ENCODE peak calls at places on chromosome 17, in nine cellular contexts. One of them, this sample, is unnamed. For H3K4me1, the result is how much of the 10 kb centered on the place peaks cover.

GRCh38 chr17:17535957-17536356 is 39.8 kb upstream of the RASD1 start:
- DNase-seq in IMR-90: peak
- DNase-seq in fibroblast of lung: peak
- DNase-seq in aorta: peak
- DNase-seq in psoas muscle: peak
- DNase-seq in A549: peak
- DNase-seq in RWPE2: no peak
- DNase-seq in cardiac muscle cell: no peak
- DNase-seq in CD8-positive, alpha-beta T cell: no peak
- DNase-seq in this sample: no peak

GRCh38 chr17:55772086-55772485 is 21.2 kb downstream of the PCTP start:
- DNase-seq in IMR-90: no peak
- DNase-seq in fibroblast of lung: no peak
- DNase-seq in aorta: no peak
- DNase-seq in psoas muscle: no peak
- DNase-seq in A549: no peak
- DNase-seq in RWPE2: no peak
- DNase-seq in cardiac muscle cell: no peak
- DNase-seq in CD8-positive, alpha-beta T cell: no peak
- DNase-seq in this sample: no peak

GRCh38 chr17:19812407-19812806 is 55.3 kb downstream of the ULK2 start:
- DNase-seq in IMR-90: peak
- DNase-seq in fibroblast of lung: peak
- DNase-seq in aorta: no peak
- DNase-seq in psoas muscle: no peak
- DNase-seq in A549: no peak
- DNase-seq in RWPE2: no peak
- DNase-seq in cardiac muscle cell: peak
- DNase-seq in CD8-positive, alpha-beta T cell: no peak
- DNase-seq in this sample: peak

GRCh38 chr17:10172241-10172741 is 26.1 kb downstream of the GAS7 start:
- DNase-seq in IMR-90: peak
- DNase-seq in fibroblast of lung: peak
- DNase-seq in aorta: no peak
- DNase-seq in psoas muscle: no peak
- DNase-seq in A549: no peak
- DNase-seq in RWPE2: no peak
- DNase-seq in cardiac muscle cell: peak
- DNase-seq in CD8-positive, alpha-beta T cell: no peak
- DNase-seq in this sample: no peak

GRCh38 chr17:64732336-64733006 is 70.4 kb upstream of the SMURF2 start:
- DNase-seq in IMR-90: peak
- DNase-seq in fibroblast of lung: peak
- DNase-seq in aorta: peak
- DNase-seq in psoas muscle: peak
- DNase-seq in A549: peak
- DNase-seq in RWPE2: no peak
- DNase-seq in cardiac muscle cell: peak
- DNase-seq in CD8-positive, alpha-beta T cell: no peak
- DNase-seq in this sample: peak

GRCh38 chr17:29758255-29758654 is 135.5 kb upstream of the CORO6 start:
- DNase-seq in IMR-90: no peak
- DNase-seq in fibroblast of lung: no peak
- DNase-seq in aorta: no peak
- DNase-seq in psoas muscle: no peak
- DNase-seq in A549: no peak
- DNase-seq in RWPE2: no peak
- DNase-seq in cardiac muscle cell: no peak
- DNase-seq in CD8-positive, alpha-beta T cell: no peak
- DNase-seq in this sample: no peak

GRCh38 chr17:2707721-2708584 is 3.6 kb downstream of the CLUH start:
- DNase-seq in IMR-90: no peak
- DNase-seq in fibroblast of lung: peak
- DNase-seq in aorta: peak
- DNase-seq in psoas muscle: peak
- DNase-seq in A549: peak
- DNase-seq in RWPE2: no peak
- DNase-seq in cardiac muscle cell: no peak
- DNase-seq in CD8-positive, alpha-beta T cell: no peak
- DNase-seq in this sample: peak

GRCh38 chr17:52124561-52124960 is 34.0 kb downstream of the CA10 start:
- DNase-seq in IMR-90: no peak
- DNase-seq in fibroblast of lung: no peak
- DNase-seq in aorta: no peak
- DNase-seq in psoas muscle: no peak
- DNase-seq in A549: no peak
- DNase-seq in RWPE2: no peak
- DNase-seq in cardiac muscle cell: no peak
- DNase-seq in CD8-positive, alpha-beta T cell: no peak
- DNase-seq in this sample: no peak

GRCh38 chr17:78645421-78646295 is 68.5 kb upstream of the DNAH17 start:
- DNase-seq in IMR-90: peak
- DNase-seq in fibroblast of lung: peak
- DNase-seq in aorta: peak
- DNase-seq in psoas muscle: peak
- DNase-seq in A549: peak
- DNase-seq in RWPE2: no peak
- DNase-seq in cardiac muscle cell: peak
- DNase-seq in CD8-positive, alpha-beta T cell: peak
- DNase-seq in this sample: no peak

GRCh38 chr17:29066053-29066452 is 23.1 kb downstream of the PIPOX start:
- DNase-seq in IMR-90: no peak
- DNase-seq in fibroblast of lung: no peak
- DNase-seq in aorta: no peak
- DNase-seq in psoas muscle: no peak
- DNase-seq in A549: no peak
- DNase-seq in RWPE2: no peak
- DNase-seq in cardiac muscle cell: no peak
- DNase-seq in CD8-positive, alpha-beta T cell: no peak
- DNase-seq in this sample: peak

GRCh38 chr17:78925662-78926555 is 722 bp upstream of the TIMP2 start:
- DNase-seq in IMR-90: peak
- DNase-seq in fibroblast of lung: peak
- DNase-seq in aorta: peak
- DNase-seq in psoas muscle: peak
- DNase-seq in A549: no peak
- DNase-seq in RWPE2: no peak
- DNase-seq in cardiac muscle cell: peak
- DNase-seq in CD8-positive, alpha-beta T cell: no peak
- DNase-seq in this sample: peak

GRCh38 chr17:1111599-1112443 is 68.0 kb downstream of the ABR start:
- DNase-seq in IMR-90: no peak
- DNase-seq in fibroblast of lung: no peak
- DNase-seq in aorta: peak
- DNase-seq in psoas muscle: peak
- DNase-seq in A549: peak
- DNase-seq in RWPE2: no peak
- DNase-seq in cardiac muscle cell: peak
- DNase-seq in CD8-positive, alpha-beta T cell: no peak
- DNase-seq in this sample: no peak

GRCh38 chr17:57954421-57955182 is 610 bp downstream of the CUEDC1 start:
- DNase-seq in IMR-90: peak
- DNase-seq in fibroblast of lung: peak
- DNase-seq in aorta: peak
- DNase-seq in psoas muscle: peak
- DNase-seq in A549: peak
- DNase-seq in RWPE2: no peak
- DNase-seq in cardiac muscle cell: peak
- DNase-seq in CD8-positive, alpha-beta T cell: no peak
- DNase-seq in this sample: peak

GRCh38 chr17:29444589-29444988 is 54.4 kb downstream of the TAOK1 start:
- DNase-seq in IMR-90: peak
- DNase-seq in fibroblast of lung: peak
- DNase-seq in aorta: no peak
- DNase-seq in psoas muscle: no peak
- DNase-seq in A549: no peak
- DNase-seq in RWPE2: no peak
- DNase-seq in cardiac muscle cell: peak
- DNase-seq in CD8-positive, alpha-beta T cell: no peak
- DNase-seq in this sample: no peak

GRCh38 chr17:52106638-52107261 is 51.8 kb downstream of the CA10 start:
- DNase-seq in IMR-90: no peak
- DNase-seq in fibroblast of lung: peak
- DNase-seq in aorta: no peak
- DNase-seq in psoas muscle: no peak
- DNase-seq in A549: peak
- DNase-seq in RWPE2: no peak
- DNase-seq in cardiac muscle cell: peak
- DNase-seq in CD8-positive, alpha-beta T cell: no peak
- DNase-seq in this sample: peak

GRCh38 chr17:31446195-31446967 is 54.9 kb downstream of the RAB11FIP4 start:
- DNase-seq in IMR-90: no peak
- DNase-seq in fibroblast of lung: no peak
- DNase-seq in aorta: no peak
- DNase-seq in psoas muscle: no peak
- DNase-seq in A549: no peak
- DNase-seq in RWPE2: no peak
- DNase-seq in cardiac muscle cell: no peak
- DNase-seq in CD8-positive, alpha-beta T cell: no peak
- DNase-seq in this sample: no peak

GRCh38 chr17:6633263-6633662 is 7.2 kb downstream of the KIAA0753 start:
- DNase-seq in IMR-90: no peak
- DNase-seq in fibroblast of lung: no peak
- DNase-seq in aorta: no peak
- DNase-seq in psoas muscle: no peak
- DNase-seq in A549: no peak
- DNase-seq in RWPE2: no peak
- DNase-seq in cardiac muscle cell: no peak
- DNase-seq in CD8-positive, alpha-beta T cell: no peak
- DNase-seq in this sample: no peak

DNA sequence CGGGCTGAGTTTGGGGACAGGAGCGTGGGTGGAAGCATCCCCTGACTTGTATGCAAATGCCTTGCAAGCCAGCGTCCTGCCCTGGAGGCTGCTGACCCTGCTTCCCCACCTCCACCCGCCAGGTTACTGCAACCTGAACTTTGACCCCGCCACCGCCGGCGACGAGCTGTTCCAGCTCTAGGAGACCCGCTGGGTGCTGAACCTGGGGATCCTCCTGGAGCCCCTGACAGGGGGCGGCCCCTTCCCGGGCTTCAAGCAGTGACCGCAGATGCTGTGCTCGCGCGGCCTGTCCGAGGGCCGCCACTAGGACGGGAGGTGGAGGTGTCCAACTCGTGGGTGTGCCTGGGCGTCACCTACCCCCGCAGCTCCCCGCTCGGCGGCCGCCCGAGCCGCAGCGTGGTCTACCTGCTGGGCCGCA is 10.7 kb upstream of the SLC16A5 start:
- DNase-seq in IMR-90: no peak
- DNase-seq in fibroblast of lung: no peak
- DNase-seq in aorta: no peak
- DNase-seq in psoas muscle: no peak
- DNase-seq in A549: no peak
- DNase-seq in RWPE2: no peak
- DNase-seq in cardiac muscle cell: no peak
- DNase-seq in CD8-positive, alpha-beta T cell: no peak
- DNase-seq in this sample: no peak
- H3K27ac ChIP-seq in IMR-90: no peak
- H3K27ac ChIP-seq in fibroblast of lung: no peak
- H3K27ac ChIP-seq in aorta: no peak
- H3K27ac ChIP-seq in psoas muscle: peak
- H3K27ac ChIP-seq in A549: peak
- H3K27ac ChIP-seq in RWPE2: no peak
- H3K27ac ChIP-seq in cardiac muscle cell: no peak
- H3K27ac ChIP-seq in CD8-positive, alpha-beta T cell: no peak
- H3K27ac ChIP-seq in this sample: no peak

GRCh38 chr17:16433514-16433913 is 18.1 kb downstream of the TRPV2 start:
- DNase-seq in IMR-90: no peak
- DNase-seq in fibroblast of lung: no peak
- DNase-seq in aorta: no peak
- DNase-seq in psoas muscle: no peak
- DNase-seq in A549: no peak
- DNase-seq in RWPE2: no peak
- DNase-seq in cardiac muscle cell: no peak
- DNase-seq in CD8-positive, alpha-beta T cell: no peak
- DNase-seq in this sample: no peak
- H3K4me1 ChIP-seq in IMR-90: under half
- H3K4me1 ChIP-seq in fibroblast of lung: under half
- H3K4me1 ChIP-seq in aorta: under half
- H3K4me1 ChIP-seq in psoas muscle: under half
- H3K4me1 ChIP-seq in A549: under half
- H3K4me1 ChIP-seq in RWPE2: under half
- H3K4me1 ChIP-seq in cardiac muscle cell: under half
- H3K4me1 ChIP-seq in CD8-positive, alpha-beta T cell: under half
- H3K4me1 ChIP-seq in this sample: under half

DNA sequence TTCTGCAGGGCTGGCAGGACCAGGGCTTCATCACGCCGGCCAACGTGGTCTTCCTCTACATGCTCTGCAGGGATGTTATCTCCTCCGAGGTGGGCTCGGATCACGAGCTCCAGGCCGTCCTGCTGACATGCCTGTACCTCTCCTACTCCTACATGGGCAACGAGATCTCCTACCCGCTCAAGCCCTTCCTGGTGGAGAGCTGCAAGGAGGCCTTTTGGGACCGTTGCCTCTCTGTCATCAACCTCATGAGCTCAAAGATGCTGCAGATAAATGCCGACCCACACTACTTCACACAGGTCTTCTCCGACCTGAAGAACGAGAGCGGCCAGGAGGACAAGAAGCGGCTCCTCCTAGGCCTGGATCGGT is 1.4 kb downstream of the CDK5R1 start:
- DNase-seq in IMR-90: no peak
- DNase-seq in fibroblast of lung: no peak
- DNase-seq in aorta: no peak
- DNase-seq in psoas muscle: no peak
- DNase-seq in A549: no peak
- DNase-seq in RWPE2: no peak
- DNase-seq in cardiac muscle cell: no peak
- DNase-seq in CD8-positive, alpha-beta T cell: no peak
- DNase-seq in this sample: no peak
- H3K4me3 ChIP-seq in IMR-90: no peak
- H3K4me3 ChIP-seq in fibroblast of lung: no peak
- H3K4me3 ChIP-seq in aorta: no peak
- H3K4me3 ChIP-seq in psoas muscle: peak
- H3K4me3 ChIP-seq in A549: no peak
- H3K4me3 ChIP-seq in RWPE2: no peak
- H3K4me3 ChIP-seq in cardiac muscle cell: no peak
- H3K4me3 ChIP-seq in CD8-positive, alpha-beta T cell: peak
- H3K4me3 ChIP-seq in this sample: no peak

GRCh38 chr17:76123127-76123499 is 17.9 kb downstream of the FOXJ1 start:
- DNase-seq in IMR-90: no peak
- DNase-seq in fibroblast of lung: no peak
- DNase-seq in aorta: no peak
- DNase-seq in psoas muscle: no peak
- DNase-seq in A549: no peak
- DNase-seq in RWPE2: no peak
- DNase-seq in cardiac muscle cell: no peak
- DNase-seq in CD8-positive, alpha-beta T cell: no peak
- DNase-seq in this sample: no peak
- H3K27ac ChIP-seq in IMR-90: no peak
- H3K27ac ChIP-seq in fibroblast of lung: no peak
- H3K27ac ChIP-seq in aorta: no peak
- H3K27ac ChIP-seq in psoas muscle: no peak
- H3K27ac ChIP-seq in A549: peak
- H3K27ac ChIP-seq in RWPE2: no peak
- H3K27ac ChIP-seq in cardiac muscle cell: no peak
- H3K27ac ChIP-seq in CD8-positive, alpha-beta T cell: no peak
- H3K27ac ChIP-seq in this sample: no peak